ENCODE peak calls at places on chromosomes 16 and 17, in seven cellular contexts. One of them, this sample, is unnamed.

GRCh38 chr17:17087424-17088103 is 45.3 kb downstream of the MPRIP start:
- DNase-seq in HCT116: no peak
- DNase-seq in K562: no peak
- DNase-seq in GM12878: no peak
- DNase-seq in H1: no peak
- DNase-seq in SK-N-SH: no peak
- DNase-seq in HepG2: no peak
- DNase-seq in this sample: no peak

GRCh38 chr16:84929421-84930297 is 81.7 kb downstream of the ZDHHC7 start:
- DNase-seq in HCT116: no peak
- DNase-seq in K562: peak; percentile 68
- DNase-seq in GM12878: no peak
- DNase-seq in H1: no peak
- DNase-seq in SK-N-SH: no peak
- DNase-seq in HepG2: no peak
- DNase-seq in this sample: no peak

GRCh38 chr16:46711106-46711769 is 21.8 kb downstream of the ORC6 start:
- DNase-seq in HCT116: no peak
- DNase-seq in K562: no peak
- DNase-seq in GM12878: no peak
- DNase-seq in H1: no peak
- DNase-seq in SK-N-SH: no peak
- DNase-seq in HepG2: no peak
- DNase-seq in this sample: no peak

GRCh38 chr17:601462-602303 is 113.0 kb downstream of the VPS53 start:
- DNase-seq in HCT116: no peak
- DNase-seq in K562: peak; percentile 81
- DNase-seq in GM12878: no peak
- DNase-seq in H1: no peak
- DNase-seq in SK-N-SH: peak; percentile 79
- DNase-seq in HepG2: no peak
- DNase-seq in this sample: no peak

GRCh38 chr17:68794636-68795503 is 160.3 kb downstream of the ABCA8 start:
- DNase-seq in HCT116: no peak
- DNase-seq in K562: no peak
- DNase-seq in GM12878: no peak
- DNase-seq in H1: no peak
- DNase-seq in SK-N-SH: no peak
- DNase-seq in HepG2: peak; percentile 41
- DNase-seq in this sample: no peak

GRCh38 chr17:64500487-64500859 is 3.6 kb upstream of the POLG2 start:
- DNase-seq in HCT116: no peak
- DNase-seq in K562: no peak
- DNase-seq in GM12878: no peak
- DNase-seq in H1: no peak
- DNase-seq in SK-N-SH: no peak
- DNase-seq in HepG2: no peak
- DNase-seq in this sample: no peak

GRCh38 chr16:84559311-84559932 is 55.0 kb upstream of the MEAK7 start:
- DNase-seq in HCT116: no peak
- DNase-seq in K562: no peak
- DNase-seq in GM12878: no peak
- DNase-seq in H1: no peak
- DNase-seq in SK-N-SH: no peak
- DNase-seq in HepG2: no peak
- DNase-seq in this sample: no peak

GRCh38 chr17:15444805-15445204 is 22.6 kb downstream of the CDRT4 start:
- DNase-seq in HCT116: no peak
- DNase-seq in K562: peak; percentile 20
- DNase-seq in GM12878: no peak
- DNase-seq in H1: no peak
- DNase-seq in SK-N-SH: peak; percentile 37
- DNase-seq in HepG2: no peak
- DNase-seq in this sample: no peak

GRCh38 chr16:86048882-86049585 is 150.1 kb downstream of the IRF8 start:
- DNase-seq in HCT116: no peak
- DNase-seq in K562: no peak
- DNase-seq in GM12878: no peak
- DNase-seq in H1: no peak
- DNase-seq in SK-N-SH: no peak
- DNase-seq in HepG2: no peak
- DNase-seq in this sample: no peak

DNA sequence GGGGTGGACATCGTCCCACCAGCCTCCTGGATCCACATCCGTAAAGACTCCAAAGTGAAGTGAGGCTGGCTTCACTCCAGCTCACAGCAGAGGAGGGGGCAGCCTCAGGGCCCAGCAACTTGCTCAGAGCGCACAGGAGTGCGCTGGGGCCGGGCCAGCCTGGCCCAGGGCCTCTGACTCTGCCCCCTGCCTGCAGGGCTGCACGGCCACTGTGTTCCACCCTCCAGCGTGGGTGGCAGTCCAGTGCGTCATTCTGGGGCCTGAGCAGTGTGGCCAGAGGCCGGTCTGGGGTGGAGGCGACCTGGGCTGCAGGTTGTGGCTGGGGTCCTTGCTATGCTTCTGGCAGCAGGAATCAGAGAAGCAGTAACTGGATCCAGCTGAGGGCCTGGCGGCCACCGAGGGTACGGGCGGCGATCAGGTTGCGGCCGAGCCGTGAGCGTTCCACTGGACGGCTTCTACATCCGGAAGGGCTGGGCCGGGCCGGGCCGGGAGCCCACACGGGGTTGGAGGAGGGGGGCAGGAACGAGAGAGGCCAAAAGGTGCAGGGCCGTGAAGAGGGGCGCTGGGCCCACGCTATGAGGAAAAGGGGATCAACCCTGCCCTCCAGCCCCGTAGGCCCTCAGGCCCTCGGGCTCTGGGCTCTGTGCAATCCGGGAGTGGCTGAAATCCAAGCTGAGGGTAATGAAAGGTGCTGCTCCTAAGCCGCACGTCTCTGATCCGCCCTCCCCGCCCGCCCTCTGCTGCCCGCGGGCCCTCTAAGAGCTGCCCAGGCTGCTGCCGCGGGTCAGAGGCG is at the start of gene FSCN2:
- DNase-seq in HCT116: no peak
- DNase-seq in K562: no peak
- DNase-seq in GM12878: no peak
- DNase-seq in H1: no peak
- DNase-seq in SK-N-SH: no peak
- DNase-seq in HepG2: no peak
- DNase-seq in this sample: no peak
- TF ChIP-seq CTCF in HCT116: peak; percentile 39
- TF ChIP-seq CTCF in K562: no peak
- TF ChIP-seq CTCF in GM12878: no peak
- TF ChIP-seq CTCF in H1: no peak
- TF ChIP-seq CTCF in SK-N-SH: no peak
- TF ChIP-seq CTCF in HepG2: peak; percentile 39
- TF ChIP-seq CTCF in this sample: no peak

DNA sequence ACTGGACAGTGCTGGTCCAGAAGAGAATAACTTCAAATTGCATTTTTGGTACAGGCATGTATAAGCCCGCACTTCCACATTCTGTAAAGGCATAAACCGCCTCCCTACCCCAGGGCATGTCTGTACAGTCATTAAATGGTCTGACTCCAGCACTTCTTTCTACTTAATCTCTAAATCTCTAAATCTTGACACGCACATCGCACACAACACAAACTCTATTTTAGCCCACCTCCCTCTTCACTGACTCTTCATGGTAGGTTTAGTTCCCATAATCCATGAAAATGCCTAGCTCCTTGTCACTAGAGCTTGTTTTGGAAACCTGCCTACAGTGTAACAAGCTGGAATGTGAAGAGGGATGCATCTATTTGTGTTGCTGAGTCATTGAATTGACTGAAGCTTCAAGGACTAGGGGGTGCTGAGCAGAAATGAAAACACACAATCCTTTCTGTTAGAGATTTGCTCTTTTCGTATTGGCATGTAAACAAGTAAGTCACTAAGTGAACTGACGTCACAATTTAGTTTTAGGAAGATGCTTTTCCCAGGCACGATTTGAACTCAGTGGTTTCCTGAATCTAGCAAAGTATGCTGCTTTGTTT is 1.6 kb upstream of the DUSP14 start:
- DNase-seq in HCT116: peak; percentile 65
- DNase-seq in K562: peak; percentile 46
- DNase-seq in GM12878: no peak
- DNase-seq in H1: no peak
- DNase-seq in SK-N-SH: peak; percentile 30
- DNase-seq in HepG2: peak; percentile 98
- DNase-seq in this sample: no peak
- TF ChIP-seq SIN3A in HCT116: peak; percentile 33
- TF ChIP-seq SIN3A in K562: no peak
- TF ChIP-seq SIN3A in GM12878: no peak
- TF ChIP-seq SIN3A in H1: no peak
- TF ChIP-seq SIN3A in SK-N-SH: no peak
- TF ChIP-seq SIN3A in HepG2: no peak
- TF ChIP-seq SIN3A in this sample: no peak

GRCh38 chr17:39150104-39150634 is 1.3 kb downstream of the PLXDC1 start:
- DNase-seq in HCT116: no peak
- DNase-seq in K562: no peak
- DNase-seq in GM12878: no peak
- DNase-seq in H1: no peak
- DNase-seq in SK-N-SH: no peak
- DNase-seq in HepG2: no peak
- DNase-seq in this sample: no peak
- TF ChIP-seq CTCF in HCT116: no peak
- TF ChIP-seq CTCF in K562: no peak
- TF ChIP-seq CTCF in GM12878: no peak
- TF ChIP-seq CTCF in H1: peak; percentile 8
- TF ChIP-seq CTCF in SK-N-SH: no peak
- TF ChIP-seq CTCF in HepG2: no peak
- TF ChIP-seq CTCF in this sample: no peak

DNA sequence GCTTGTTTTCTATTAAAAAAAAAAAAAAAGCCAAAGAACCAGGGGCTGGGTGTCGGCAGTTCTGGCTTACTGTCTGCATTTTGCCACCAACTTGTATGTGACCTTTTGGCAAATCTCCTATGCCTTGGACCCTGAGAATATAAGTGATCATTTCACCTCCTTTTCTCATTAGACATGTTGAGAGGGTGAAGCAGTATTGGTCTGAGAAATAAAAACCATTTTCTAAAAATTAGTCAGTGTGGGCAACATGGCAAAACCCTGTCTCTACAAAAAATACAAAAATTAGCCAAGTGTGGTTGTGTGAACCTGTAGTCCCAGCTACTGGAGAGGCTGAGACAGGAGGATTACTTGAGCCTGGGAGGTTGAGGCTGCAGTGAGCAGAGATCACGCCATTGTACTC is 89.0 kb upstream of the CACNG3 start:
- DNase-seq in HCT116: no peak
- DNase-seq in K562: no peak
- DNase-seq in GM12878: no peak
- DNase-seq in H1: no peak
- DNase-seq in SK-N-SH: no peak
- DNase-seq in HepG2: no peak
- DNase-seq in this sample: no peak
- TF ChIP-seq SIN3A in HCT116: no peak
- TF ChIP-seq SIN3A in K562: no peak
- TF ChIP-seq SIN3A in GM12878: no peak
- TF ChIP-seq SIN3A in H1: no peak
- TF ChIP-seq SIN3A in SK-N-SH: no peak
- TF ChIP-seq SIN3A in HepG2: no peak
- TF ChIP-seq SIN3A in this sample: no peak

DNA sequence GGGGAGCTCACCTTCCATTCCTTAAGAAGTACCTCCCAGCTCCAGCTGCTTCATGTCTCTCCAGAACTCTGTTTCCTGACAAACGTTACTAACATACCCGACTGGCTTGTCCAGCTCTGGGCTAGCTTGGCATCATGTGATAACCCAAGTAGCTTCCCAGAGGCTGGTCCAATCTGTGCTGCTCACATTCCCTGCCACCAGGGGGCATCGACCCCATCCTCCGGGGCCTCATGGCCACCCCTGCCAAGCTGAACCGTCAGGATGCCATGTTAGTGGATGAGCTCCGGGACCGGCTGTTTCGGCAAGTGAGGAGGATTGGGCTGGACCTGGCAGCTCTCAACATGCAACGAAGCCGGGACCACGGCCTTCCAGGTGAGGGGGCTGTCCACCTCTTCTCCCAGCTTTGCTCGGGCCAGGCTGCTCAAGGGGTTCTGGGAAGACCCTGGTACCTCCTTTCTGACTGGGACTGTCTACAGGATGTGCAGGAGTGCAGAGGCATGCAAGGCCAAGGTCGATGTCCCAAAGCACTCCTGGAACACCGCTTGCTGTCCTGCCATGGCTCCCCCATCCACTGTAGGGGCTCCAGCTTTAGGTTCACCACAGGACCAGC is 7.6 kb downstream of the EPX start:
- DNase-seq in HCT116: peak; percentile 63
- DNase-seq in K562: peak; percentile 55
- DNase-seq in GM12878: no peak
- DNase-seq in H1: peak; percentile 27
- DNase-seq in SK-N-SH: peak; percentile 89
- DNase-seq in HepG2: peak; percentile 52
- DNase-seq in this sample: no peak
- TF ChIP-seq CTCF in HCT116: peak; percentile 90
- TF ChIP-seq CTCF in K562: peak; percentile 68
- TF ChIP-seq CTCF in GM12878: peak; percentile 62
- TF ChIP-seq CTCF in H1: peak; percentile 86
- TF ChIP-seq CTCF in SK-N-SH: peak; percentile 76
- TF ChIP-seq CTCF in HepG2: peak; percentile 83
- TF ChIP-seq CTCF in this sample: peak; percentile 60

DNA sequence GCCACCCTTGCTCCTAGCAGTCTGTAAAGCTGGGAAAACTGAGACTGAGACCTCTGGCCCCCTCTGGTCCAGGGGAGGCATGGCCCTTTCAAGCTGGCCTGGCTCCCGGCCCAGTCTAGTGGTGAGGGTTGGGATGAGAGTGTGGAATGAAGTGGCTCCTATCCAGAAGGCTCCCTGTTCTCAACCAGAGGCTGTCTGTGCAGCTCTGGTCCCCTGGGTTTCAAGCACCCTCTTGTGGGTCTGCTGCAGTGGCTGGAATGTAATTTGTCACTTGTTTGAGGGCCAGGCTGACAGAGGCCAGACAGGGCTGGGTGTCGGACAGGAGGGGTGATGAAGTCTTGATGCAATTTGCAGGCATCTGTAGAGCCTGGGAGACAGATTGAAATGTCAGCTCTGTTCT is 22.1 kb upstream of the PHF12 start:
- DNase-seq in HCT116: no peak
- DNase-seq in K562: no peak
- DNase-seq in GM12878: no peak
- DNase-seq in H1: no peak
- DNase-seq in SK-N-SH: peak; percentile 86
- DNase-seq in HepG2: no peak
- DNase-seq in this sample: no peak
- TF ChIP-seq SIN3A in HCT116: no peak
- TF ChIP-seq SIN3A in K562: no peak
- TF ChIP-seq SIN3A in GM12878: no peak
- TF ChIP-seq SIN3A in H1: no peak
- TF ChIP-seq SIN3A in SK-N-SH: no peak
- TF ChIP-seq SIN3A in HepG2: no peak
- TF ChIP-seq SIN3A in this sample: no peak

DNA sequence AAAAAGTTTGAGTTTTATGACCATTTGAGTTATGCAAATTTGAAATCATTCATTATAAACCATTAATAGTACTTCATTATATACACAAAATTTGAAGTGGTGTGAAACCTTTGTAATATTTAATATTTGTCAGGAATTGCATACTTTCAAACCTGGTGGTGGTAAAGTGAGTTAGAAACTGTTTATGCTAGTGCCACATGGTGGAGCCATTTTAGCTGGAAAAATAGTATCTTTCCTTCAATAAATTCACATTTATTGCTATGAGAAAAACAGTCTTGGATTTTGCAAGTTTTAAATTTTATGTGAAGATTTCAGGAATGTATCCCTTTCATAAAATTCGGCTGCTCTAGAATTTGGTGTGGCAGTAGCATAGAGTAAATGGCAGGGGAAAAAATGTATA is 7.3 kb upstream of the BLMH start:
- DNase-seq in HCT116: no peak
- DNase-seq in K562: no peak
- DNase-seq in GM12878: no peak
- DNase-seq in H1: no peak
- DNase-seq in SK-N-SH: no peak
- DNase-seq in HepG2: no peak
- DNase-seq in this sample: no peak
- TF ChIP-seq CTCF in HCT116: peak; percentile 48
- TF ChIP-seq CTCF in K562: peak; percentile 44
- TF ChIP-seq CTCF in GM12878: no peak
- TF ChIP-seq CTCF in H1: no peak
- TF ChIP-seq CTCF in SK-N-SH: peak; percentile 48
- TF ChIP-seq CTCF in HepG2: peak; percentile 20
- TF ChIP-seq CTCF in this sample: no peak